ENCODE peak calls at places on chromosomes 4 and X, in five cellular contexts. P, K, U, T and I are unnamed samples.

GRCh38 chr4:53914313-53915016 is 149.9 kb downstream of the CHIC2 start:
- DNase-seq in P (no peak), K (peak), U (peak), T (peak), I (no peak)

GRCh38 chr4:123510666-123511065 is 114.1 kb downstream of the SPRY1 start:
- DNase-seq in T (no peak), K (no peak), P (no peak), U (no peak), I (no peak)

GRCh38 chrX:109952050-109952449 is 50.9 kb upstream of the TMEM164 start:
- DNase-seq in U (no peak), K (no peak), T (no peak), P (no peak), I (no peak)

GRCh38 chrX:15206306-15206705 is 63.6 kb downstream of the ASB9 start:
- DNase-seq in P (no peak), K (no peak), T (no peak), U (no peak), I (no peak)

GRCh38 chrX:23811135-23811781 is 28.3 kb downstream of the SAT1 start:
- DNase-seq in T (no peak), K (no peak), U (no peak), P (no peak), I (no peak)

GRCh38 chr4:57020467-57021101 is 41.9 kb downstream of the POLR2B start:
- DNase-seq in T (peak), U (no peak), K (peak), P (no peak), I (peak)

GRCh38 chr4:145492376-145492775 is 10.7 kb downstream of the SMAD1 start:
- DNase-seq in K (no peak), T (no peak), P (peak), U (no peak), I (no peak)

GRCh38 chr4:6771229-6771671 is 11.3 kb upstream of the KIAA0232 start:
- DNase-seq in K (no peak), P (no peak), U (no peak), T (peak), I (no peak)

GRCh38 chr4:26509681-26510333 is 19.5 kb upstream of the CCKAR start:
- DNase-seq in T (no peak), P (no peak), U (peak), K (no peak), I (no peak)

GRCh38 chr4:151678048-151678853 is 82.6 kb downstream of the GATB start:
- DNase-seq in T (no peak), U (no peak), P (no peak), K (no peak), I (no peak)

GRCh38 chr4:141215030-141215429 is 5.7 kb upstream of the ZNF330 start:
- DNase-seq in U (no peak), K (peak), P (no peak), T (no peak), I (no peak)

GRCh38 chr4:11698033-11698432 is 269.3 kb upstream of the HS3ST1 start:
- DNase-seq in U (no peak), K (no peak), P (no peak), T (no peak), I (no peak)

GRCh38 chr4:82721819-82722423 is 76.7 kb downstream of the SCD5 start:
- DNase-seq in K (no peak), U (no peak), T (peak), P (no peak), I (no peak)

GRCh38 chr4:18421519-18421918 is 400.0 kb upstream of the LCORL start:
- DNase-seq in T (no peak), P (no peak), K (no peak), U (no peak), I (no peak)

GRCh38 chr4:113474017-113474416 is 287.5 kb downstream of the CAMK2D start:
- DNase-seq in T (peak), U (no peak), K (peak), P (no peak), I (no peak)

GRCh38 chr4:41307633-41308032 is 50.9 kb downstream of the UCHL1 start:
- DNase-seq in U (no peak), P (no peak), K (peak), T (no peak), I (no peak)

GRCh38 chr4:31370866-31371465 is 650.8 kb downstream of the PCDH7 start:
- DNase-seq in P (no peak), T (peak), K (peak), U (no peak), I (no peak)

GRCh38 chr4:157810137-157810774 is 362.6 kb downstream of the GASK1B start:
- DNase-seq in U (no peak), K (no peak), T (no peak), P (no peak), I (peak)

GRCh38 chr4:15118281-15118680 is 116.0 kb downstream of the CPEB2 start:
- DNase-seq in K (no peak), T (no peak), U (no peak), P (no peak), I (peak)

GRCh38 chrX:136733613-136734012 is 47.1 kb downstream of the ARHGEF6 start:
- DNase-seq in U (no peak), P (no peak), K (no peak), T (no peak), I (no peak)

GRCh38 chrX:139518475-139518874 is 12.1 kb upstream of the F9 start:
- DNase-seq in K (no peak), T (no peak), U (no peak), P (no peak), I (no peak)

GRCh38 chr4:174423257-174423944 is 98.9 kb downstream of the HPGD start:
- DNase-seq in T (peak), K (peak), U (no peak), P (peak), I (peak)

GRCh38 chr4:183260491-183261151 is 59.5 kb downstream of the CLDN22 start:
- DNase-seq in U (no peak), P (peak), K (no peak), T (no peak), I (no peak)

DNA sequence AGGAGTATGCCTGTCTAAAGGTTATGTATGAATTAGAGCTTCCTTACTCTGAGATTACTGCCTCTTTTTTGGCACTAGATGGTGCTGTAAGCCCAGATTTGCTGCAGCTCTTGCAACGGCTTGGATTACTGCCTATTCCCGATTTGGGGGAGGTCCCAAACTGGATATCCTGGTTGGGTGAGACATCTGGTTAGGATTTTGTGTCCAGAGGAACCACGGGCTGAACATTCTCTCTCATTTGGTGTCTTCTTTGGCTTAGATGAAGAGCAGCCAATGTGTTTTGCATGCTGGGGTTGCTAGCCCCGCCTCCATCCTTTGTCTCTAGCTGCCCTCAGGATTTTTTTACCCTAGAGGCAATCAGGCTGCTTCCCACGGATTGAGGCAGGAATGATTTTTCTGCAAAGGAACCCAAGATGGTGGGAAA is 31.9 kb downstream of the F8A1 start:
- DNase-seq in K (peak), U (peak), T (peak), P (peak), I (peak)
- H3K4me3 ChIP-seq in K (no peak), U (no peak), T (peak), P (no peak), I (peak)

GRCh38 chr4:170259631-170260153 is 169.9 kb upstream of the AADAT start:
- DNase-seq in P (peak), K (peak), T (peak), U (peak), I (peak)

GRCh38 chr4:170256807-170257206 is 167.1 kb upstream of the AADAT start:
- DNase-seq in P (no peak), K (no peak), T (no peak), U (no peak), I (peak)
- H3K4me3 ChIP-seq in P (no peak), K (no peak), T (no peak), U (no peak), I (no peak)

DNA sequence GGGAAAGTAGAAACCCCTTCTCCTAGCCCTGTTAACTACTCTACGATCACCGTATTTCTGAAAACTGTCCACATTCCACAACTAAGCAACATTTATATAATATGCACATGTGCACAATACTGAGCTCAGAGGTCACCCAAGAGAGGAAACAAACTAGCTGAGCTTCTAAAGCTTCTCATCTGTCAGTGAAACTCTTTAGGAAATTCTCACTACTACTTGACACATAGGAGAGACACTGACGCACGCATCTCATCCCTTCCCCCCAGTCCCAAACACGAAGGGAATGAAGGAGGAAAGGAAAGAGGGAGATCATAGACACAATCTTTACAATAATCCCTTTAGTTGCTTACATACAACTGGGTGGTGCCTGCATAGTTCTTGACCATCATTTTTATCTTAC is 56.3 kb downstream of the METTL14 start:
- DNase-seq in T (peak), U (no peak), P (no peak), K (peak), I (no peak)
- H3K4me3 ChIP-seq in T (no peak), U (no peak), P (no peak), K (no peak), I (no peak)

GRCh38 chr4:48015678-48016077 is 803 bp downstream of the CNGA1 start:
- DNase-seq in U (no peak), P (no peak), T (no peak), K (no peak), I (no peak)

GRCh38 chr4:48016141-48017107 is at the start of the genes CNGA1 and NIPAL1:
- DNase-seq in P (peak), U (peak), T (peak), K (peak), I (no peak)

GRCh38 chr4:48017108-48017527 is 546 bp downstream of the NIPAL1 start:
- DNase-seq in K (peak), T (peak), U (no peak), P (peak), I (no peak)

GRCh38 chr4:48015216-48015615 is 1.3 kb downstream of the CNGA1 start:
- DNase-seq in T (no peak), K (no peak), U (no peak), P (no peak), I (no peak)

GRCh38 chr4:48018112-48018511 is 1.5 kb downstream of the NIPAL1 start:
- DNase-seq in P (no peak), K (no peak), T (no peak), U (no peak), I (no peak)
- H3K4me3 ChIP-seq in P (peak), K (no peak), T (no peak), U (no peak), I (no peak)

GRCh38 chr4:75254745-75255144 is 259.5 kb downstream of the RCHY1 start:
- DNase-seq in K (peak), T (no peak), P (no peak), U (no peak), I (no peak)
- H3K4me3 ChIP-seq in K (no peak), T (no peak), P (no peak), U (no peak), I (no peak)

DNA sequence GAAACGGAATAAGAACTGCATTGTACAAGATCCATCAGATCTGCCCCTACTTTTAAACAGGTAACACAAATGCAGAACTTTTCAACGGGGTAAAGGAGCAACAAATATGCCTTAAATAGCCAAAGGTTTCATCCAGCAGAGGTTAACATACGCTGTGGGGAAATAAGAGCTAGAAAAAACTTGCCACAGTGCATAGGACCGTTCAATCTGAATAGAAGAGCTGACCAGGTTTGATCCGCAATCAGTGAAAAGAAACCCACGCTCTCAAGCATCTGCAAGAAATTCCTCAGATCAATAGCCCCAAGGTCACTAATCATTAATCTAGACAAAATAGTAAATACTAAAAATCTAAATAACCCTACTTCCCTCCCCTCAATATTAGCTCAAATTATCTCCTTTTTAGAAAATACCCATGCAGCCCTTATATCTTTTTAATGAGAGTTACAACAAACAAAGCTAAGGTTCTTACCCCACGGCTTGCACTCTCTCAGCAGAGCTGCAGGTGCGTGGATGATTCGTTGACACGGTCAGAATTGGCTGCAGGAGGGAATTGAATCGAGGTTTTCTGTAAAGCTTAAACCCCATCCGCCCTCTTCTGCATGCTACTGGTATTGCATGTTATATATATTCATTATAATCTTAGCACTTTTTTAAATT is at the start of gene TLR10:
- DNase-seq in U (no peak), K (peak), P (peak), T (peak), I (no peak)
- H3K4me3 ChIP-seq in U (no peak), K (no peak), P (no peak), T (no peak), I (no peak)

GRCh38 chr4:2484993-2485392 is 16.1 kb downstream of the RNF4 start:
- DNase-seq in P (peak), K (peak), U (peak), T (no peak), I (no peak)
- H3K4me3 ChIP-seq in P (no peak), K (no peak), U (no peak), T (no peak), I (no peak)

GRCh38 chrX:39532761-39533160 is 565.0 kb downstream of the BCOR start:
- DNase-seq in U (no peak), T (no peak), K (no peak), P (no peak), I (no peak)

GRCh38 chrX:39525758-39526157 is 572.0 kb downstream of the BCOR start:
- DNase-seq in K (no peak), T (no peak), U (no peak), P (no peak), I (no peak)

GRCh38 chrX:39527045-39527444 is 570.7 kb downstream of the BCOR start:
- DNase-seq in T (peak), K (peak), U (no peak), P (no peak), I (no peak)

GRCh38 chrX:39528161-39528560 is 569.6 kb downstream of the BCOR start:
- DNase-seq in T (no peak), P (no peak), U (no peak), K (no peak), I (no peak)
- H3K4me3 ChIP-seq in T (no peak), P (no peak), U (no peak), K (no peak), I (no peak)